ENCODE peak calls at places on chromosomes 16 and 17, in eight cellular contexts. L, A, D, Q, K, W, G and C are unnamed samples.

GRCh38 chr17:1229354-1229890 is 40.8 kb upstream of the BHLHA9 start:
- DNase-seq in W (no peak), D (no peak), Q (peak), L (peak), K (peak), A (peak), G (no peak), C (peak)

GRCh38 chr17:42673266-42673884 is 3.4 kb downstream of the PLEKHH3 start:
- DNase-seq in D (no peak), W (no peak), L (no peak), A (no peak), G (no peak), Q (no peak), K (peak), C (no peak)

GRCh38 chr16:29307598-29308507 is 98.7 kb downstream of the NPIPB11 start:
- DNase-seq in K (no peak), A (no peak), W (peak), Q (no peak), G (no peak), L (no peak), D (no peak), C (peak)

GRCh38 chr17:77768475-77768874 is 190.0 kb upstream of the TNRC6C start:
- DNase-seq in D (no peak), K (no peak), G (no peak), W (no peak), A (no peak), L (no peak), Q (no peak), C (no peak)

GRCh38 chr17:67174190-67174589 is 70.8 kb downstream of the HELZ start:
- DNase-seq in A (no peak), G (no peak), Q (no peak), K (no peak), W (no peak), D (no peak), L (no peak), C (no peak)

GRCh38 chr17:5283531-5284315 is 1.6 kb downstream of the RABEP1 start:
- DNase-seq in D (no peak), G (no peak), W (peak), K (no peak), A (no peak), Q (no peak), L (no peak), C (no peak)

GRCh38 chr17:56594528-56595418 is 1.3 kb downstream of the NOG start:
- DNase-seq in A (peak), D (peak), Q (no peak), G (no peak), K (peak), W (no peak), L (peak), C (peak)

GRCh38 chr17:4304417-4305027 is 40.7 kb upstream of the ANKFY1 start:
- DNase-seq in L (peak), D (peak), Q (peak), K (no peak), W (no peak), G (no peak), A (peak), C (no peak)

GRCh38 chr17:43878260-43879082 is 28.9 kb downstream of the MPP2 start:
- DNase-seq in W (peak), A (peak), Q (peak), K (peak), L (peak), D (peak), G (peak), C (peak)

GRCh38 chr16:24149102-24149501 is 107.0 kb upstream of the CACNG3 start:
- DNase-seq in K (no peak), W (no peak), L (no peak), A (no peak), Q (no peak), D (no peak), G (no peak), C (no peak)

GRCh38 chr16:4346205-4346781 is 4.8 kb downstream of the PAM16 start:
- DNase-seq in W (no peak), L (no peak), D (no peak), A (no peak), K (no peak), G (no peak), Q (no peak), C (no peak)

GRCh38 chr16:53042235-53042645 is 10.5 kb downstream of the CHD9NB start:
- DNase-seq in A (no peak), K (no peak), W (no peak), Q (no peak), G (no peak), D (no peak), L (no peak), C (no peak)